ENCODE peak calls at places on chromosomes 16 and 17, in six cellular contexts. One of them, this sample, is unnamed.

GRCh38 chr17:57989011-57989345 is 924 bp upstream of the VEZF1 start:
- DNase-seq in neural crest cell: no peak
- DNase-seq in stimulated activated naive B cell treated with anti-CD40 and anti-IgM and Interleukin-4, amounts not matched to agents 10 μg/mL and 1 μg/mL and 100 μg/mL, for 72 hours: no peak
- DNase-seq in endothelial cell: no peak
- DNase-seq in iPS DF 6.9: no peak
- DNase-seq in cardiac muscle cell: peak; percentile 38
- DNase-seq in this sample: no peak

GRCh38 chr17:75511610-75512575 is 3.4 kb downstream of the CASKIN2 start:
- DNase-seq in stimulated activated naive B cell treated with anti-CD40 and anti-IgM and Interleukin-4, amounts not matched to agents 10 μg/mL and 1 μg/mL and 100 μg/mL, for 72 hours: no peak
- DNase-seq in neural crest cell: no peak
- DNase-seq in cardiac muscle cell: peak; percentile 92
- DNase-seq in iPS DF 6.9: no peak
- DNase-seq in endothelial cell: no peak
- DNase-seq in this sample: no peak

GRCh38 chr16:69399361-69399760 is 13.6 kb upstream of the TERF2 start:
- DNase-seq in endothelial cell: no peak
- DNase-seq in neural crest cell: no peak
- DNase-seq in cardiac muscle cell: no peak
- DNase-seq in stimulated activated naive B cell treated with anti-CD40 and anti-IgM and Interleukin-4, amounts not matched to agents 10 μg/mL and 1 μg/mL and 100 μg/mL, for 72 hours: no peak
- DNase-seq in iPS DF 6.9: no peak
- DNase-seq in this sample: no peak

GRCh38 chr16:72013888-72014538 is 5.5 kb downstream of the DHODH start:
- DNase-seq in endothelial cell: no peak
- DNase-seq in iPS DF 6.9: no peak
- DNase-seq in stimulated activated naive B cell treated with anti-CD40 and anti-IgM and Interleukin-4, amounts not matched to agents 10 μg/mL and 1 μg/mL and 100 μg/mL, for 72 hours: no peak
- DNase-seq in neural crest cell: no peak
- DNase-seq in cardiac muscle cell: peak; percentile 12
- DNase-seq in this sample: no peak

GRCh38 chr17:2337811-2338657 is 733 bp downstream of the SGSM2 start:
- DNase-seq in endothelial cell: peak; percentile 59
- DNase-seq in iPS DF 6.9: no peak
- DNase-seq in neural crest cell: peak; percentile 37
- DNase-seq in stimulated activated naive B cell treated with anti-CD40 and anti-IgM and Interleukin-4, amounts not matched to agents 10 μg/mL and 1 μg/mL and 100 μg/mL, for 72 hours: peak; percentile 35
- DNase-seq in cardiac muscle cell: peak; percentile 82
- DNase-seq in this sample: peak; percentile 72

GRCh38 chr17:18916816-18917496 is 35.0 kb upstream of the SLC5A10 start:
- DNase-seq in cardiac muscle cell: no peak
- DNase-seq in neural crest cell: no peak
- DNase-seq in iPS DF 6.9: no peak
- DNase-seq in endothelial cell: no peak
- DNase-seq in stimulated activated naive B cell treated with anti-CD40 and anti-IgM and Interleukin-4, amounts not matched to agents 10 μg/mL and 1 μg/mL and 100 μg/mL, for 72 hours: no peak
- DNase-seq in this sample: no peak

GRCh38 chr16:56950881-56951771 is 10.6 kb upstream of the CETP start:
- DNase-seq in iPS DF 6.9: no peak
- DNase-seq in stimulated activated naive B cell treated with anti-CD40 and anti-IgM and Interleukin-4, amounts not matched to agents 10 μg/mL and 1 μg/mL and 100 μg/mL, for 72 hours: peak; percentile 88
- DNase-seq in neural crest cell: peak; percentile 36
- DNase-seq in endothelial cell: peak; percentile 59
- DNase-seq in cardiac muscle cell: peak; percentile 75
- DNase-seq in this sample: peak; percentile 74

GRCh38 chr17:14760719-14761425 is 460.0 kb downstream of the HS3ST3B1 start:
- DNase-seq in stimulated activated naive B cell treated with anti-CD40 and anti-IgM and Interleukin-4, amounts not matched to agents 10 μg/mL and 1 μg/mL and 100 μg/mL, for 72 hours: peak; percentile 30
- DNase-seq in endothelial cell: no peak
- DNase-seq in cardiac muscle cell: no peak
- DNase-seq in neural crest cell: no peak
- DNase-seq in iPS DF 6.9: no peak
- DNase-seq in this sample: no peak

GRCh38 chr17:8222380-8222629 is 11.9 kb upstream of the AURKB start:
- DNase-seq in neural crest cell: no peak
- DNase-seq in endothelial cell: no peak
- DNase-seq in stimulated activated naive B cell treated with anti-CD40 and anti-IgM and Interleukin-4, amounts not matched to agents 10 μg/mL and 1 μg/mL and 100 μg/mL, for 72 hours: no peak
- DNase-seq in cardiac muscle cell: no peak
- DNase-seq in iPS DF 6.9: no peak
- DNase-seq in this sample: no peak

This sample was measured in activated naive CD8-positive, alpha-beta T cell treated with anti-CD3 and anti-CD28 coated beads, Interleukin-2, amount 10 ng/mL, durations not matched to agents 7 days and 5 days.